ENCODE peak calls at places on chromosomes 6 and 20, in six cellular contexts. I, X, J, S, L and N are unnamed samples.

GRCh38 chr6:912871-913663 is 220.1 kb upstream of the EXOC2 start:
- DNase-seq in L (no peak), I (peak; percentile 21), S (no peak), J (peak; percentile 52), X (no peak), N (no peak)

GRCh38 chr6:7431594-7432390 is 42.2 kb downstream of the RIOK1 start:
- DNase-seq in X (no peak), S (no peak), J (peak; percentile 9), L (no peak), I (no peak), N (peak; percentile 27)

GRCh38 chr6:75376347-75377024 is 91.9 kb upstream of the TMEM30A start:
- DNase-seq in L (no peak), S (no peak), I (no peak), J (peak; percentile 83), X (no peak), N (no peak)

GRCh38 chr6:157714153-157714490 is 108.9 kb upstream of the SNX9 start:
- DNase-seq in I (no peak), X (no peak), J (peak; percentile 33), S (no peak), L (no peak), N (no peak)

GRCh38 chr6:2028457-2029038 is 216.9 kb downstream of the GMDS start:
- DNase-seq in L (no peak), J (no peak), X (peak; percentile 42), S (no peak), I (no peak), N (no peak)

GRCh38 chr20:8117636-8118413 is 14.2 kb upstream of the PLCB1 start:
- DNase-seq in S (no peak), I (no peak), X (no peak), J (no peak), L (no peak), N (no peak)

GRCh38 chr6:151059612-151060095 is 180.1 kb upstream of the AKAP12 start:
- DNase-seq in L (no peak), S (no peak), J (no peak), I (no peak), X (no peak), N (no peak)

GRCh38 chr20:25624500-25624939 is 706 bp upstream of the NANP start:
- DNase-seq in L (no peak), J (no peak), S (no peak), I (no peak), X (no peak), N (no peak)

GRCh38 chr6:24332306-24332705 is 25.6 kb downstream of the DCDC2 start:
- DNase-seq in J (peak; percentile 100), X (no peak), I (no peak), S (no peak), L (peak; percentile 29), N (no peak)

GRCh38 chr6:170271771-170272314 is 19.0 kb downstream of the DLL1 start:
- DNase-seq in X (no peak), L (no peak), I (no peak), J (no peak), S (no peak), N (no peak)

GRCh38 chr6:78771619-78772018 is 95.7 kb upstream of the IRAK1BP1 start:
- DNase-seq in J (no peak), I (no peak), S (no peak), L (no peak), X (no peak), N (no peak)

GRCh38 chr20:46199198-46199597 is 81.1 kb downstream of the CD40 start:
- DNase-seq in S (peak; percentile 65), L (no peak), X (no peak), J (no peak), I (peak; percentile 43), N (no peak)

GRCh38 chr6:123524781-123525180 is 112.0 kb downstream of the TRDN start:
- DNase-seq in J (no peak), I (no peak), X (no peak), S (no peak), L (no peak), N (no peak)